ENCODE peak calls at places on chromosomes 12 and 14, in six cellular contexts. C, J, G, W, S and A are unnamed samples.

GRCh38 chr12:107654866-107655265 is 30.7 kb upstream of the PWP1 start:
- DNase-seq in C (no peak), J (no peak), G (no peak), W (no peak), S (no peak), A (no peak)

GRCh38 chr12:1204581-1205121 is 213.6 kb downstream of the ERC1 start:
- DNase-seq in C (no peak), J (no peak), G (no peak), W (peak; percentile 8), S (no peak), A (no peak)

GRCh38 chr12:14952295-14952995 is 9.0 kb downstream of the ARHGDIB start:
- DNase-seq in C (no peak), J (no peak), G (peak; percentile 42), W (no peak), S (no peak), A (peak; percentile 42)

GRCh38 chr14:67738740-67739504 is 37.2 kb downstream of the RDH12 start:
- DNase-seq in C (no peak), J (peak; percentile 35), G (peak; percentile 94), W (no peak), S (no peak), A (peak; percentile 93)

GRCh38 chr14:54803396-54803795 is 99.2 kb downstream of the GCH1 start:
- DNase-seq in C (no peak), J (no peak), G (no peak), W (no peak), S (peak; percentile 34), A (no peak)

GRCh38 chr12:71742998-71743397 is 11.7 kb upstream of the RAB21 start:
- DNase-seq in C (no peak), J (no peak), G (no peak), W (no peak), S (no peak), A (no peak)

GRCh38 chr12:16531623-16532022 is 74.3 kb downstream of the LMO3 start:
- DNase-seq in C (no peak), J (no peak), G (no peak), W (peak; percentile 4), S (no peak), A (no peak)

GRCh38 chr14:43145361-43145760 is 1361.7 kb downstream of the FSCB start:
- DNase-seq in C (no peak), J (no peak), G (no peak), W (no peak), S (no peak), A (no peak)

GRCh38 chr12:57215668-57216013 is 953 bp upstream of the NXPH4 start:
- DNase-seq in C (no peak), J (no peak), G (no peak), W (no peak), S (no peak), A (no peak)

GRCh38 chr12:97899529-97899928 is 436.9 kb downstream of the RMST start:
- DNase-seq in C (no peak), J (no peak), G (no peak), W (no peak), S (no peak), A (no peak)

GRCh38 chr12:117013726-117014125 is 85.5 kb downstream of the TESC start:
- DNase-seq in C (no peak), J (no peak), G (no peak), W (no peak), S (no peak), A (no peak)

GRCh38 chr12:41073633-41074576 is 114.2 kb upstream of the PDZRN4 start:
- DNase-seq in C (no peak), J (no peak), G (no peak), W (no peak), S (no peak), A (no peak)

GRCh38 chr14:21136024-21136423 is 19.8 kb downstream of the OR5AU1 start:
- DNase-seq in C (no peak), J (peak; percentile 35), G (peak; percentile 35), W (peak; percentile 51), S (peak; percentile 36), A (peak; percentile 20)

GRCh38 chr12:132537049-132537448 is 47.1 kb downstream of the FBRSL1 start:
- DNase-seq in C (no peak), J (no peak), G (no peak), W (no peak), S (no peak), A (no peak)

GRCh38 chr12:59650594-59651229 is 54.9 kb downstream of the SLC16A7 start:
- DNase-seq in C (no peak), J (no peak), G (no peak), W (no peak), S (peak; percentile 14), A (no peak)

GRCh38 chr12:107616941-107617340 is 68.7 kb upstream of the PWP1 start:
- DNase-seq in C (no peak), J (no peak), G (no peak), W (no peak), S (no peak), A (no peak)

GRCh38 chr12:109178532-109178931 is 62.1 kb downstream of the ACACB start:
- DNase-seq in C (no peak), J (no peak), G (no peak), W (no peak), S (peak; percentile 8), A (no peak)

GRCh38 chr12:48388938-48389337 is 38.2 kb upstream of the ZNF641 start:
- DNase-seq in C (no peak), J (no peak), G (no peak), W (no peak), S (no peak), A (no peak)

GRCh38 chr12:57218030-57218853 is 1.6 kb downstream of the NXPH4 start:
- DNase-seq in C (no peak), J (no peak), G (no peak), W (peak; percentile 50), S (no peak), A (no peak)

DNA sequence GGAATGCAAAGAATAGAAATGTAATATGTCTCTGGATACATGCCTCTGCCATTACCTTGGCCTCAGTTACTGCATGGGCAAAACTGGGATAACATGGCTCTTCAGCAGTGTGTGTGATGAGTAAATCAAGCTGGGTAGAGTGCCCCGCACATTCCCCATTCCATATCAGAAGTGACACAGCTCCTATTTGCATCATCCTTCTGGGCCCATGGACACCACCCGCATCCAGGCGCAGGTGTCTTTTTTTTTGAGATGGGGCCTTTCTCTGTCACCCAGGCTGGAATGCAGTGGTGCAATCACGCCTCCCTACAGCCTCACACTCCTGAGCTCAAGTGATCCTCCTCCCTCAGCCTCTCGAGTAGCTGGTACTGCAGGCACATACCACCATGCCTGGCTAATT is 31.6 kb downstream of the KRT76 start:
- DNase-seq in C (no peak), J (no peak), G (no peak), W (no peak), S (no peak), A (no peak)
- TF ChIP-seq REST in C (no peak), J (no peak), G (no peak), W (no peak), S (no peak), A (no peak)

GRCh38 chr12:93178154-93178878 is 199.4 kb upstream of the NUDT4 start:
- DNase-seq in C (no peak), J (no peak), G (no peak), W (no peak), S (no peak), A (no peak)

GRCh38 chr12:93177208-93178153 is 200.2 kb upstream of the NUDT4 start:
- DNase-seq in C (no peak), J (peak; percentile 52), G (peak; percentile 30), W (no peak), S (no peak), A (no peak)

GRCh38 chr12:93181396-93181965 is 196.2 kb upstream of the NUDT4 start:
- DNase-seq in C (no peak), J (no peak), G (no peak), W (no peak), S (no peak), A (no peak)

GRCh38 chr12:93180566-93180965 is 197.2 kb upstream of the NUDT4 start:
- DNase-seq in C (no peak), J (no peak), G (no peak), W (no peak), S (no peak), A (no peak)

DNA sequence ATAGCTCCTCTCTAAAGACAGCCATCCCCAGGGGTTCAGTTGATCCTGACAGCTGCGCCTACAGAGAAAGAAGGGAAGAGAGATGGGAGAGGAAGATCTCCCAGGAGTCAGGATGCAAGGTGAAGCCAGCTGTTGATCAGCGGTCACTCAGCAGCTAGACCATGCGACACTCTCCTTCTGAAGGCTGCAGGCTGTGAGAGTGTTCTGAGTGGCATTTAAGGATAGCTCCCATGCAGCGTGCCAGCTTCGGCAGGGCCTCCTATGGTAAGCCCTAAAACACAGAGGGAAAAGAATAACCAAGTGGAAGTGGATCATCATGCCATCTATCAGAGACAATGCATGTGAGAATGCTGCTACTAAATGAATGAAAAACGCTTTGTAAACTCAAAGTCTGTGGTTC is 197.9 kb upstream of the NUDT4 start:
- DNase-seq in C (no peak), J (no peak), G (no peak), W (no peak), S (no peak), A (no peak)
- H3K4me1 ChIP-seq in C (no peaks in the 10 kb centered on the region), J (peaks cover 15% of the 10 kb centered on the region), G (peaks cover 68% of the 10 kb centered on the region), W (peaks cover 28% of the 10 kb centered on the region), S (no peaks in the 10 kb centered on the region), A (no peaks in the 10 kb centered on the region)

GRCh38 chr12:46332260-46332659 is 40.3 kb downstream of the SLC38A2 start:
- DNase-seq in C (no peak), J (no peak), G (peak; percentile 9), W (no peak), S (no peak), A (no peak)
- TF ChIP-seq REST in C (no peak), J (no peak), G (no peak), W (no peak), S (no peak), A (no peak)

GRCh38 chr12:73817161-73817560 is 720.5 kb upstream of the ATXN7L3B start:
- DNase-seq in C (no peak), J (no peak), G (no peak), W (no peak), S (no peak), A (no peak)

GRCh38 chr12:73815072-73815660 is 722.5 kb upstream of the ATXN7L3B start:
- DNase-seq in C (no peak), J (no peak), G (no peak), W (no peak), S (peak; percentile 2), A (no peak)
- H3K4me1 ChIP-seq in C (no peaks in the 10 kb centered on the region), J (no peaks in the 10 kb centered on the region), G (no peaks in the 10 kb centered on the region), W (no peaks in the 10 kb centered on the region), S (no peaks in the 10 kb centered on the region), A (no peaks in the 10 kb centered on the region)

DNA sequence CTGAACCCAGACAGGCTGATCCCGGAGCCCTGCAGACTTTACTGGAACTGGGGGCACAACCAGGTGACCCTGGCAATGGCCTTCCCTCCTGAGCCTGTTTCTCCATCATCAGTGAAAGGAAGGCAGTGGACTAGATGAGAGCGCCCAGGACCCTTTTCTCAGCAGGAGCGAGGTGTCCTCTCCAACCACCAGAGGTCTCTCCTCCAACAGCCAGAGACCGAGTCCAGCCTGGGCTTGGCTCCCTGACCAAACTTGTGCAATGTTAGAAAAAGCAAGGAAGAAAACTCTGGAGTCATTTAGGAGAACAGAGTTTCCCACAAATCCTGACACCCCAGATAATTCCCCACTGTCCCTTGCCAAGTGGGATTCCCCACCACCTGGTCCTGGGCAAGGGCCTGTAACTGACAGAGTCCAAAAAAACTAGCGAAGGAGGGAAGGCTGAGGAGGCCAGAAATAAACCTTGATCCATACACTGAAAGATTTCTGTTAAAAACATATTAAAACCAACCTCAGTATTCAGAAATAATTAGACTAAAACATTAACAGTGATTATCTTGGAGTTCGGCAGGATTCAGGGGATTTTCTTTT is 9.0 kb downstream of the RPS6KL1 start:
- DNase-seq in C (peak; percentile 35), J (peak; percentile 47), G (peak; percentile 62), W (peak; percentile 77), S (peak; percentile 78), A (peak; percentile 68)
- TF ChIP-seq REST in C (no peak), J (no peak), G (no peak), W (no peak), S (no peak), A (no peak)

GRCh38 chr14:63860146-63860545 is 7.3 kb downstream of the SYNE2 start:
- DNase-seq in C (no peak), J (no peak), G (no peak), W (no peak), S (no peak), A (no peak)
- H3K4me1 ChIP-seq in C (peaks cover 13% of the 10 kb centered on the region), J (no peaks in the 10 kb centered on the region), G (peaks cover 25% of the 10 kb centered on the region), W (peaks cover 10% of the 10 kb centered on the region), S (peaks cover 10% of the 10 kb centered on the region), A (peaks cover 11% of the 10 kb centered on the region)